ENCODE peak calls at places on chromosomes 7 and 10, in seven cellular contexts. N, G, I, U, C, S and Z are unnamed samples.

GRCh38 chr10:130964771-130965170 is 346.8 kb downstream of the TCERG1L start:
- DNase-seq in G (no peak), N (no peak), I (no peak), S (no peak), U (no peak), C (no peak), Z (no peak)

GRCh38 chr10:108086502-108086901 is 922.0 kb upstream of the SORCS1 start:
- DNase-seq in U (no peak), I (no peak), S (no peak), N (no peak), C (no peak), G (no peak), Z (no peak)

GRCh38 chr10:7475046-7475860 is 64.4 kb upstream of the SFMBT2 start:
- DNase-seq in N (no peak), C (no peak), U (peak), S (no peak), G (no peak), I (no peak), Z (no peak)

GRCh38 chr7:49855281-49855980 is 82.0 kb downstream of the VWC2 start:
- DNase-seq in I (no peak), N (no peak), G (no peak), S (no peak), C (no peak), U (no peak), Z (no peak)

GRCh38 chr7:47488969-47489342 is 93.0 kb downstream of the TNS3 start:
- DNase-seq in I (no peak), S (no peak), N (no peak), G (no peak), U (no peak), C (no peak), Z (no peak)

GRCh38 chr10:71161429-71161828 is 50.9 kb upstream of the UNC5B start:
- DNase-seq in G (peak), N (no peak), C (no peak), I (peak), S (peak), U (no peak), Z (peak)

GRCh38 chr10:122236690-122237306 is 34.3 kb upstream of the BTBD16 start:
- DNase-seq in G (no peak), I (no peak), S (no peak), U (no peak), N (no peak), C (no peak), Z (no peak)

GRCh38 chr10:3781458-3782098 is 3.4 kb downstream of the KLF6 start:
- DNase-seq in U (peak), I (peak), S (peak), N (no peak), C (no peak), G (peak), Z (no peak)

GRCh38 chr10:100033766-100034418 is 24.1 kb upstream of the DNMBP start:
- DNase-seq in I (no peak), U (no peak), N (no peak), C (no peak), S (no peak), G (no peak), Z (no peak)

GRCh38 chr7:8481096-8481495 is 47.7 kb downstream of the NXPH1 start:
- DNase-seq in I (no peak), N (no peak), U (no peak), C (no peak), S (no peak), G (no peak), Z (no peak)

GRCh38 chr10:6218692-6219493 is 16.2 kb downstream of the PFKFB3 start:
- DNase-seq in U (no peak), S (peak), C (peak), G (peak), N (no peak), I (peak), Z (no peak)

GRCh38 chr7:42192072-42192471 is 44.9 kb downstream of the GLI3 start:
- DNase-seq in S (no peak), N (no peak), I (no peak), U (no peak), C (no peak), G (no peak), Z (no peak)

GRCh38 chr10:50395279-50395678 is 144.0 kb upstream of the ASAH2 start:
- DNase-seq in I (peak), U (no peak), G (peak), N (no peak), C (peak), S (peak), Z (no peak)

GRCh38 chr7:159226303-159226702 is 81.6 kb upstream of the VIPR2 start:
- DNase-seq in I (no peak), C (no peak), G (no peak), S (no peak), U (no peak), N (no peak), Z (no peak)

GRCh38 chr10:69407621-69408301 is 9.0 kb downstream of the TACR2 start:
- DNase-seq in C (no peak), G (peak), U (no peak), N (peak), I (no peak), S (no peak), Z (no peak)

GRCh38 chr7:1646957-1647891 is 22.9 kb upstream of the ELFN1 start:
- DNase-seq in N (no peak), U (no peak), S (peak), C (no peak), G (peak), I (no peak), Z (no peak)

GRCh38 chr7:47579458-47579857 is 2.5 kb downstream of the TNS3 start:
- DNase-seq in I (no peak), C (no peak), N (no peak), S (no peak), U (no peak), G (no peak), Z (no peak)

GRCh38 chr10:69338133-69338456 is 59.8 kb downstream of the HK1 start:
- DNase-seq in I (no peak), S (no peak), C (no peak), G (no peak), U (no peak), N (no peak), Z (no peak)

GRCh38 chr10:18649364-18649959 is 1.9 kb downstream of the NSUN6 start:
- DNase-seq in I (no peak), G (peak), U (no peak), S (no peak), C (no peak), N (no peak), Z (no peak)

GRCh38 chr10:7117806-7118674 is 292.8 kb downstream of the SFMBT2 start:
- DNase-seq in I (no peak), S (no peak), G (no peak), N (no peak), U (no peak), C (no peak), Z (no peak)

GRCh38 chr7:11300231-11300630 is 326.6 kb downstream of the PHF14 start:
- DNase-seq in U (no peak), G (no peak), N (no peak), S (no peak), C (no peak), I (no peak), Z (no peak)

GRCh38 chr10:90589825-90590224 is 268.0 kb downstream of the HTR7 start:
- DNase-seq in S (no peak), G (no peak), U (no peak), N (no peak), I (no peak), C (no peak), Z (no peak)

GRCh38 chr7:105336009-105336408 is 52.7 kb downstream of the SRPK2 start:
- DNase-seq in U (no peak), S (peak), C (no peak), N (no peak), G (peak), I (peak), Z (no peak)
- TF ChIP-seq CTCF in U (no peak), S (peak), C (peak), N (peak), G (no peak), I (peak), Z (no peak)

GRCh38 chr7:145088111-145088745 is 252.4 kb upstream of the TPK1 start:
- DNase-seq in I (no peak), U (no peak), G (no peak), S (no peak), N (no peak), C (no peak), Z (no peak)

GRCh38 chr7:145082366-145083240 is 246.8 kb upstream of the TPK1 start:
- DNase-seq in S (no peak), N (peak), I (no peak), C (no peak), G (peak), U (no peak), Z (no peak)
- H3K4me3 ChIP-seq in S (no peak), N (peak), I (no peak), C (no peak), G (no peak), U (no peak), Z (no peak)

DNA sequence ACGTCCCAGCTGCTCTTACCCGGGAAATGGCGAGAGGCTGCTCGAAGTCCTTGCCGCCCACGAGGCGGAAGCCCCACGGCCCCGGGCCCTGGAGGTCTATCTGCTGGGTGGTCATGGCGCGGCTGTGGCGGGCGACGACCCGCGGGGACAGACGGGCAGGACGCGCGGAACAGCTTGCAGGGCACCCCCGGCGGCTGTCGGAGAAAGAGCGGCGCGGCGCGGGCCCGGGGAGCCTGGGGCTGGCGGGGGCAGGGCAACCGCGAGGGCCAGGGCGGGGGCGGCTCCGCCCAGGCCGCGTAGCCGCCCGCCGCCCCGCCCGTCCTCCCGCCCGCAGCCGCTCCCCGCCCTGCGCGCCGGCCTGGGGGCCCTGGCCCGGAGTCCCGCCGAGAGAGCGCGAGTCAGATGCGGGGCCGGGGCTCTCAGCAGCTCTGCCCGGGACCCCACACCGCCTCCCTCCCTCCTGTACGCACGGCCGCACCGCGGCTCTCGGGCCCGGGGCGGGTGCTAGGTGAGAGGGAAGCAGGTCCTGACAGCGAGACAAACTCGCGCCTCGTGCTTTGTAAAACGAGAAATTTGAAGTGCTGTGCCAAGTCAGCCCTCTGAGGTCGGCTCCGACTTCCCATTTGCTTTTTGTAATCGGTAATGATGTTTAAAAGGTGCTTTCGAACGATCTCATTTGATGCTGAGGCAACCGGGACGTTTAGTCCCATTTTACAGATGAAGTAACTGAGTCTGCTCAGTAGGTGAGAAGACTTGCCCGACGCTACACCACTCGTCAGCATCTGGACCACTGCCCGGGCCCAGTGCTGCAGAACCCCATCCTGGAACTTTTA is at the start of gene PDLIM1:
- DNase-seq in N (peak), S (peak), I (peak), G (peak), C (no peak), U (peak), Z (no peak)
- TF ChIP-seq CTCF in N (peak), S (no peak), I (peak), G (no peak), C (peak), U (no peak), Z (peak)

DNA sequence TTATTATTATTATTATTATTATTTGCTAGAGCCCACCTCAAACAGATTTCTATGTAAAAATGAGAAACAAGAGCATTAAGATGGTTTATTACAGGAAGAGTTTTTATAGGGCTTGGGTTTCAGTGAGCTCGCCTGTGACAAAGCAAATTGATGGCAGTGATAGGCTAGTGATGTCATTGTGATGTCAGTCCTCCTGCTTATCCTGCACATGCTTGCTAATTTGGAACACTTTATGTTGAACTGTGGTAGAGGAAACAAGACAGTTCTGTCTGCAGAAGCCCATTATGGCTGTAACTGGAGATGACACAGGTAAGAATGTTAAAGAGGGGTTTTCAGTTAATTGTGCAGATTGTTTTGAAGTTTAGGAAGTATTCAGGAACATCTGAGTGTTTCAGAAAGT is 68.3 kb downstream of the CREM start:
- DNase-seq in S (peak), N (no peak), U (no peak), C (no peak), I (peak), G (peak), Z (no peak)
- H3K4me3 ChIP-seq in S (peak), N (peak), U (no peak), C (peak), I (peak), G (peak), Z (peak)

DNA sequence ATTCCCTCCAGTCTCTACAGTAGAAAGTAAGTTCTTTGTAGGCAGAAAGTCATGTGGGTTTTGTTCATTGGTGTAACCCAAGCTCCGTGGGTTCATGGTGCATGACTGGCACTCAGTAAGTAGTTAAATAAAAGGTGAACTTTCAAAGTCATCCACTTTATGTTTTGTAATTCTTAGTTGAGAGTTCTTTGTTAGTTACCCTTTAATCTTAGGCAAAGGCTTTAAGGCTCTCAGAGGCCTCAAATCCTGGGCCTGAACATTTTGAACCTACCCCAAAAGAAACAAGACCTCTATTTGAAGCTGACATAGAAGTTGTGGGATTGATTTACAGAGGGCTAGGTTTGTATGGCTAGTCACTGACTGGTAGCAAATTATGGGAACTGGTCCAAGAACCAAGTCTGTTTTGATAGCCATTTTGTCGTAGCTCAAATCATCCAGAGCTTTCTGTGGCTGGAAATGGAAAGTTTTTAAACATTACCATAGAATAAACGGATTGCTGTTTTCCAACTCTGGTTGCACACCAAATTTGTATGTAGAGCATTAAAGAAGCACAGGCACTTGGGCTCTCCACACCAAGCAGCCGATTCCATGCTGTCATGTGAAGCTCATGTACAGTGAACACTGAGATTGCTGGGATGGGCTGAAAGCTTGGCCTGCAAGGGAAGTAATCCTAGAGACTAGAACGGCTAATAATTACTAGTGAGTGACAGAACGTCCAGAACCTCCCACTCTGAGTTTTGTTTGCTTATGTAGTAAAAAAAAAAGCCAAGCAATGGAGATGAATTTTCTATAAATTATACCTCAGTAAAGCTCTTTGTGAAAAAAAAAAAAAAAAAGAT is 53.5 kb downstream of the DENND11 start:
- DNase-seq in N (no peak), I (no peak), C (no peak), S (no peak), U (no peak), G (no peak), Z (no peak)
- TF ChIP-seq CTCF in N (no peak), I (no peak), C (no peak), S (no peak), U (no peak), G (no peak), Z (no peak)

GRCh38 chr7:31052504-31052840 is 364 bp downstream of the ADCYAP1R1 start:
- DNase-seq in C (no peak), G (no peak), U (no peak), S (no peak), I (no peak), N (no peak), Z (no peak)
- H3K4me3 ChIP-seq in C (no peak), G (no peak), U (no peak), S (no peak), I (no peak), N (no peak), Z (no peak)

GRCh38 chr10:124632064-124632531 is 112.1 kb downstream of the FAM53B start:
- DNase-seq in U (no peak), S (peak), C (no peak), I (no peak), N (no peak), G (peak), Z (no peak)
- TF ChIP-seq CTCF in U (no peak), S (peak), C (no peak), I (peak), N (peak), G (peak), Z (peak)

GRCh38 chr10:112202561-112203241 is 19.1 kb upstream of the GPAM start:
- DNase-seq in I (peak), G (no peak), C (no peak), S (no peak), U (no peak), N (no peak), Z (peak)
- H3K4me3 ChIP-seq in I (no peak), G (no peak), C (no peak), S (no peak), U (no peak), N (no peak), Z (no peak)